ENCODE peak calls at places on chromosome 14, in five cellular contexts. N, T, D, P and Y are unnamed samples.

GRCh38 chr14:102323102-102323501 is 3.6 kb downstream of the ZNF839 start:
- DNase-seq in D (peak; percentile 23), N (peak; percentile 56), P (no peak), T (peak; percentile 39), Y (peak; percentile 62)

GRCh38 chr14:56996721-56997399 is 186.6 kb upstream of the OTX2 start:
- DNase-seq in T (no peak), D (peak; percentile 15), P (no peak), N (no peak), Y (no peak)

GRCh38 chr14:55706893-55707292 is 126.9 kb downstream of the KTN1 start:
- DNase-seq in N (no peak), T (no peak), D (no peak), P (no peak), Y (no peak)

GRCh38 chr14:57822081-57822480 is 43.8 kb downstream of the SLC35F4 start:
- DNase-seq in T (no peak), P (no peak), D (no peak), N (no peak), Y (no peak)

GRCh38 chr14:56423591-56423991 is 156.0 kb upstream of the TMEM260 start:
- DNase-seq in D (no peak), P (no peak), N (no peak), T (no peak), Y (peak; percentile 5)

GRCh38 chr14:54762296-54762695 is 140.3 kb downstream of the GCH1 start:
- DNase-seq in D (no peak), N (no peak), P (no peak), T (no peak), Y (no peak)

GRCh38 chr14:34007902-34008301 is 57.0 kb upstream of the EGLN3 start:
- DNase-seq in T (no peak), D (no peak), N (no peak), P (no peak), Y (no peak)

GRCh38 chr14:67491741-67492504 is 3.4 kb upstream of the TMEM229B start:
- DNase-seq in T (peak; percentile 30), P (no peak), N (no peak), D (peak; percentile 98), Y (no peak)

GRCh38 chr14:90567991-90568390 is 171.2 kb downstream of the CALM1 start:
- DNase-seq in D (no peak), N (no peak), T (no peak), P (no peak), Y (no peak)

GRCh38 chr14:21308132-21308478 is 28.2 kb downstream of the RPGRIP1 start:
- DNase-seq in N (no peak), P (no peak), D (peak; percentile 69), T (no peak), Y (no peak)

GRCh38 chr14:106372870-106373657 is 846.7 kb downstream of the TMEM121 start:
- DNase-seq in D (peak; percentile 41), N (no peak), T (peak; percentile 21), P (no peak), Y (no peak)

GRCh38 chr14:100078997-100079561 is 13.9 kb downstream of the EVL start:
- DNase-seq in N (no peak), D (no peak), P (peak; percentile 68), T (no peak), Y (peak; percentile 47)

GRCh38 chr14:61569783-61570182 is 125.5 kb upstream of the HIF1A start:
- DNase-seq in N (no peak), T (peak; percentile 55), P (peak; percentile 80), D (no peak), Y (no peak)

GRCh38 chr14:22551597-22551982 is 37.4 kb downstream of the DAD1 start:
- DNase-seq in D (no peak), T (no peak), P (no peak), N (no peak), Y (no peak)

GRCh38 chr14:51533160-51533559 is 118.5 kb upstream of the FRMD6 start:
- DNase-seq in T (no peak), D (no peak), P (peak; percentile 80), N (peak; percentile 70), Y (peak; percentile 79)

GRCh38 chr14:53850714-53851296 is 105.8 kb downstream of the BMP4 start:
- DNase-seq in N (peak; percentile 19), P (peak; percentile 23), D (no peak), T (no peak), Y (no peak)

GRCh38 chr14:54699087-54699530 is 132.2 kb downstream of the SAMD4A start:
- DNase-seq in N (no peak), T (peak; percentile 56), D (no peak), P (no peak), Y (no peak)

GRCh38 chr14:63517354-63517753 is 25.8 kb downstream of the PPP2R5E start:
- DNase-seq in N (no peak), T (no peak), P (no peak), D (no peak), Y (no peak)

GRCh38 chr14:34231626-34232025 is 230.4 kb downstream of the SPTSSA start:
- DNase-seq in P (no peak), N (no peak), D (no peak), T (peak; percentile 44), Y (no peak)

GRCh38 chr14:76654573-76654955 is 106.7 kb upstream of the VASH1 start:
- DNase-seq in P (no peak), N (no peak), T (no peak), D (no peak), Y (no peak)

GRCh38 chr14:31660191-31660590 is 99.0 kb downstream of the NUBPL start:
- DNase-seq in T (no peak), D (no peak), P (no peak), N (no peak), Y (no peak)

GRCh38 chr14:65230287-65230728 is 128.0 kb upstream of the MAX start:
- DNase-seq in P (no peak), T (peak; percentile 57), N (no peak), D (peak; percentile 98), Y (no peak)

GRCh38 chr14:76181546-76181945 is 29.8 kb downstream of the GPATCH2L start:
- DNase-seq in D (no peak), P (no peak), T (no peak), N (no peak), Y (no peak)

GRCh38 chr14:69571449-69571878 is 3.2 kb downstream of the CCDC177 start:
- DNase-seq in N (no peak), D (no peak), T (no peak), P (no peak), Y (no peak)

GRCh38 chr14:68979722-68980552 is 835 bp upstream of the ACTN1 start:
- DNase-seq in T (peak; percentile 50), N (no peak), P (no peak), D (peak; percentile 39), Y (no peak)

GRCh38 chr14:91349481-91350074 is 68.0 kb downstream of the CCDC88C start:
- DNase-seq in P (no peak), D (no peak), T (no peak), N (no peak), Y (no peak)

GRCh38 chr14:91090733-91091132 is 23.1 kb upstream of the DGLUCY start:
- DNase-seq in T (no peak), D (no peak), N (no peak), P (no peak), Y (no peak)